ENCODE peak calls at places on chromosome 20, in four cellular contexts. L is activated naive CD8-positive, alpha-beta T cell treated with anti-CD3 and anti-CD28 coated beads, Interleukin-2, amount 50 U/mL, for 24 hours; P is stomach; U is stimulated activated CD4-positive, alpha-beta T cell treated with anti-CD3 and anti-CD28 coated beads, Interleukin-15, amount 100 ng/mL, for 1 hour. O is an unnamed sample.

GRCh38 chr20:41308290-41308691 is 9.2 kb downstream of the ZHX3 start:
- DNase-seq in L (no peak), P (no peak), U (no peak), O (no peak)

GRCh38 chr20:17227199-17227535 is 327 bp downstream of the PCSK2 start:
- DNase-seq in L (no peak), P (no peak), U (no peak), O (no peak)

GRCh38 chr20:32636278-32636677 is 37.5 kb downstream of the C20orf203 start:
- DNase-seq in L (no peak), P (no peak), U (no peak), O (no peak)

GRCh38 chr20:37288091-37288490 is 1.4 kb upstream of the MANBAL start:
- DNase-seq in L (no peak), P (no peak), U (no peak), O (peak)

GRCh38 chr20:24522452-24523330 is 53.3 kb downstream of the SYNDIG1 start:
- DNase-seq in L (no peak), P (no peak), U (no peak), O (no peak)

GRCh38 chr20:4090756-4091331 is 75.5 kb upstream of the RNF24 start:
- DNase-seq in L (no peak), P (peak), U (no peak), O (no peak)

GRCh38 chr20:7879883-7880282 is 60.4 kb downstream of the HAO1 start:
- DNase-seq in L (no peak), P (no peak), U (no peak), O (no peak)

GRCh38 chr20:62233684-62234083 is 4.6 kb upstream of the OSBPL2 start:
- DNase-seq in L (no peak), P (no peak), U (no peak), O (no peak)

GRCh38 chr20:3115190-3116107 is 30.9 kb upstream of the AVP start:
- DNase-seq in L (no peak), P (no peak), U (no peak), O (no peak)

GRCh38 chr20:37333130-37333847 is 12.7 kb upstream of the SRC start:
- DNase-seq in L (no peak), P (no peak), U (no peak), O (no peak)

GRCh38 chr20:60365063-60365640 is 406.9 kb downstream of the CDH26 start:
- DNase-seq in L (no peak), P (peak), U (no peak), O (no peak)

GRCh38 chr20:57250607-57251343 is 15.7 kb downstream of the BMP7 start:
- DNase-seq in L (peak), P (no peak), U (no peak), O (no peak)

GRCh38 chr20:24034820-24035219 is 46.2 kb upstream of the GGTLC1 start:
- DNase-seq in L (no peak), P (no peak), U (no peak), O (peak)

GRCh38 chr20:12331236-12331635 is 413.5 kb downstream of the BTBD3 start:
- DNase-seq in L (no peak), P (no peak), U (no peak), O (no peak)

GRCh38 chr20:18639501-18639979 is 51.7 kb downstream of the DTD1 start:
- DNase-seq in L (no peak), P (no peak), U (no peak), O (no peak)

GRCh38 chr20:50516180-50516934 is 6.2 kb downstream of the PTPN1 start:
- DNase-seq in L (no peak), P (no peak), U (no peak), O (no peak)

GRCh38 chr20:60102665-60103210 is 144.5 kb downstream of the CDH26 start:
- DNase-seq in L (no peak), P (no peak), U (no peak), O (no peak)

GRCh38 chr20:63640086-63640485 is 13.1 kb downstream of the STMN3 start:
- DNase-seq in L (no peak), P (no peak), U (no peak), O (no peak)

GRCh38 chr20:41213150-41213820 is 75.9 kb downstream of the PLCG1 start:
- DNase-seq in L (no peak), P (no peak), U (no peak), O (no peak)

GRCh38 chr20:31594558-31595379 is 10.3 kb upstream of the ID1 start:
- DNase-seq in L (no peak), P (peak), U (no peak), O (no peak)

GRCh38 chr20:17520583-17520982 is 10.6 kb downstream of the BFSP1 start:
- DNase-seq in L (no peak), P (no peak), U (no peak), O (no peak)

GRCh38 chr20:49914310-49915117 is 815 bp downstream of the SPATA2 start:
- DNase-seq in L (no peak), P (no peak), U (no peak), O (no peak)

GRCh38 chr20:9942736-9943135 is 92.1 kb upstream of the ANKEF1 start:
- DNase-seq in L (no peak), P (no peak), U (no peak), O (no peak)

GRCh38 chr20:61524956-61525666 is 273.1 kb downstream of the CDH4 start:
- DNase-seq in L (no peak), P (no peak), U (no peak), O (no peak)

GRCh38 chr20:12555369-12555768 is 453.4 kb upstream of the SPTLC3 start:
- DNase-seq in L (no peak), P (no peak), U (no peak), O (no peak)

GRCh38 chr20:33005132-33005566 is 916 bp upstream of the SUN5 start:
- DNase-seq in L (peak), P (no peak), U (no peak), O (no peak)

GRCh38 chr20:58981564-58982364 is 708 bp downstream of the NELFCD start:
- DNase-seq in L (peak), P (peak), U (no peak), O (no peak)

GRCh38 chr20:22474215-22474614 is 110.2 kb downstream of the FOXA2 start:
- DNase-seq in L (no peak), P (no peak), U (no peak), O (no peak)

GRCh38 chr20:3744806-3745685 is 12.6 kb downstream of the HSPA12B start:
- DNase-seq in L (peak), P (peak), U (peak), O (peak)

O was measured in lung.